ENCODE peak calls at places on chromosomes 11 and 22, in ten cellular contexts. V is T-helper 2 cell; R is activated CD4-positive, alpha-beta T cell treated with anti-CD3 and anti-CD28 coated beads, Interleukin-2, amount 50 U/mL, for 1 hour; C is astrocyte of the spinal cord; T is AG04450; P is ELR; X is activated naive CD4-positive, alpha-beta T cell treated with anti-CD3 and anti-CD28 coated beads, Interleukin-2, amount 10 ng/mL, durations not matched to agents 7 days and 5 days; W is astrocyte of the cerebellum; A is OCI-LY7; S is IMR-90. Z is an unnamed sample.
A peak's percentile ranks its signal among the peaks of the same experiment; 100 is the strongest.

GRCh38 chr11:72394456-72394855 is 39.9 kb downstream of the CLPB start:
- DNase-seq in R (no peak), X (no peak), V (no peak), W (no peak), C (no peak), T (no peak), P (no peak), A (no peak), S (no peak), Z (no peak)

GRCh38 chr11:95453616-95454118 is 222.7 kb upstream of the SESN3 start:
- DNase-seq in T (no peak), P (no peak), X (no peak), R (no peak), C (peak; percentile 9), W (no peak), V (no peak), S (no peak), A (no peak), Z (no peak)

GRCh38 chr11:68505596-68505995 is 45.0 kb downstream of the PPP6R3 start:
- DNase-seq in C (peak; percentile 38), A (no peak), P (peak; percentile 19), S (peak; percentile 42), T (no peak), X (no peak), R (no peak), V (no peak), W (no peak), Z (no peak)

GRCh38 chr22:40928657-40929056 is 22.5 kb upstream of the RBX1 start:
- DNase-seq in C (no peak), R (no peak), X (no peak), T (no peak), W (no peak), S (no peak), P (no peak), V (no peak), A (no peak), Z (no peak)

GRCh38 chr11:102320166-102320565 is 2.9 kb downstream of the BIRC3 start:
- DNase-seq in W (no peak), X (no peak), P (no peak), V (peak; percentile 61), T (no peak), R (no peak), C (no peak), A (peak; percentile 55), S (no peak), Z (no peak)

GRCh38 chr22:38734203-38735100 is 21.3 kb downstream of the SUN2 start:
- DNase-seq in X (peak; percentile 21), S (no peak), W (no peak), V (no peak), R (no peak), C (no peak), P (no peak), T (no peak), A (no peak), Z (no peak)

GRCh38 chr22:42299586-42300285 is 29.3 kb upstream of the TCF20 start:
- DNase-seq in P (no peak), X (peak; percentile 82), C (no peak), R (peak; percentile 55), A (peak; percentile 73), V (peak; percentile 74), S (no peak), W (no peak), T (no peak), Z (peak; percentile 71)

GRCh38 chr11:11468919-11469318 is 115.9 kb upstream of the CSNK2A3 start:
- DNase-seq in P (no peak), V (no peak), T (no peak), R (no peak), S (peak; percentile 62), A (no peak), W (no peak), C (peak; percentile 11), X (no peak), Z (no peak)

GRCh38 chr11:36238881-36239280 is 50.3 kb downstream of the COMMD9 start:
- DNase-seq in C (no peak), A (no peak), R (no peak), V (no peak), T (no peak), W (no peak), P (no peak), X (no peak), S (no peak), Z (no peak)

GRCh38 chr22:47437636-47438035 is 675.2 kb downstream of the TBC1D22A start:
- DNase-seq in A (no peak), X (no peak), W (no peak), S (no peak), V (no peak), P (no peak), T (no peak), R (no peak), C (no peak), Z (no peak)

GRCh38 chr11:117316197-117316961 is at the start of gene BACE1:
- DNase-seq in V (peak; percentile 27), T (peak; percentile 59), X (peak; percentile 42), C (peak; percentile 86), P (peak; percentile 92), A (no peak), R (peak; percentile 12), S (peak; percentile 80), W (peak; percentile 66), Z (peak; percentile 77)

GRCh38 chr22:49964136-49964492 is 3.5 kb downstream of the PIM3 start:
- DNase-seq in X (peak; percentile 23), A (no peak), C (no peak), V (peak; percentile 48), W (no peak), S (no peak), R (no peak), P (no peak), T (no peak), Z (no peak)

GRCh38 chr11:57568330-57568766 is 876 bp upstream of the UBE2L6 start:
- DNase-seq in P (peak; percentile 83), T (peak; percentile 33), C (peak; percentile 68), V (no peak), R (peak; percentile 91), S (peak; percentile 67), X (no peak), W (no peak), A (no peak), Z (no peak)

GRCh38 chr11:75265851-75266531 is 25.4 kb downstream of the TPBGL start:
- DNase-seq in T (no peak), C (no peak), P (peak; percentile 23), R (no peak), S (peak; percentile 19), A (peak; percentile 12), V (no peak), X (peak; percentile 13), W (no peak), Z (peak; percentile 44)

GRCh38 chr11:1968454-1968995 is 21.4 kb downstream of the MRPL23 start:
- DNase-seq in R (no peak), C (no peak), S (no peak), A (no peak), X (no peak), W (no peak), T (no peak), V (no peak), P (no peak), Z (no peak)

GRCh38 chr11:742156-742546 is 5.1 kb upstream of the TALDO1 start:
- DNase-seq in C (no peak), S (no peak), X (no peak), A (no peak), V (no peak), W (no peak), R (no peak), P (peak; percentile 24), T (no peak), Z (no peak)

GRCh38 chr22:36864454-36865215 is 3.8 kb downstream of the NCF4 start:
- DNase-seq in C (no peak), S (no peak), P (no peak), V (no peak), W (no peak), T (no peak), R (no peak), A (no peak), X (no peak), Z (no peak)

GRCh38 chr22:29136715-29137700 is 64.2 kb downstream of the KREMEN1 start:
- DNase-seq in W (no peak), S (no peak), R (no peak), T (no peak), P (no peak), C (no peak), V (no peak), A (no peak), X (no peak), Z (no peak)

GRCh38 chr22:42994917-42995562 is 19.9 kb downstream of the PACSIN2 start:
- DNase-seq in A (peak; percentile 12), C (peak; percentile 93), W (peak; percentile 75), V (no peak), T (peak; percentile 82), R (no peak), S (peak; percentile 94), X (no peak), P (peak; percentile 87), Z (no peak)

GRCh38 chr11:65439331-65440181 is 17.0 kb downstream of the NEAT1 start:
- DNase-seq in R (no peak), T (no peak), A (no peak), P (peak; percentile 5), S (peak; percentile 48), W (no peak), X (no peak), C (peak; percentile 49), V (no peak), Z (no peak)

GRCh38 chr22:35155403-35156025 is 89.6 kb downstream of the ISX start:
- DNase-seq in A (no peak), C (no peak), R (no peak), S (no peak), V (no peak), W (no peak), P (no peak), T (no peak), X (no peak), Z (no peak)

GRCh38 chr22:27719535-27720227 is 81.9 kb downstream of the MN1 start:
- DNase-seq in V (no peak), R (no peak), S (peak; percentile 16), C (no peak), T (no peak), X (no peak), P (peak; percentile 4), W (no peak), A (peak; percentile 8), Z (no peak)

GRCh38 chr11:11849127-11849746 is 7.5 kb downstream of the USP47 start:
- DNase-seq in W (no peak), V (peak; percentile 82), X (peak; percentile 72), A (peak; percentile 74), C (peak; percentile 58), S (peak; percentile 62), P (peak; percentile 79), T (no peak), R (peak; percentile 60), Z (peak; percentile 81)

GRCh38 chr11:74948546-74948897 is 369 bp downstream of the XRRA1 start:
- DNase-seq in W (no peak), C (no peak), S (no peak), P (peak; percentile 47), X (no peak), A (peak; percentile 38), R (no peak), V (no peak), T (no peak), Z (no peak)

GRCh38 chr22:28283025-28283654 is 364.1 kb upstream of the PITPNB start:
- DNase-seq in A (no peak), X (no peak), R (no peak), S (peak; percentile 52), C (peak; percentile 74), W (peak; percentile 62), P (peak; percentile 31), T (no peak), V (no peak), Z (no peak)

GRCh38 chr11:114082415-114082748 is 22.9 kb downstream of the ZBTB16 start:
- DNase-seq in C (peak; percentile 49), R (no peak), X (no peak), T (no peak), W (no peak), A (no peak), P (no peak), S (no peak), V (no peak), Z (no peak)

GRCh38 chr11:67998150-67999045 is 5.5 kb downstream of the UNC93B1 start:
- DNase-seq in A (peak; percentile 56), W (no peak), R (no peak), P (no peak), T (no peak), X (peak; percentile 60), C (no peak), S (no peak), V (peak; percentile 62), Z (peak; percentile 76)

GRCh38 chr11:118615282-118615979 is 8.0 kb downstream of the PHLDB1 start:
- DNase-seq in X (no peak), V (no peak), P (peak; percentile 30), C (no peak), S (no peak), A (no peak), R (no peak), W (no peak), T (no peak), Z (peak; percentile 21)

Z was measured in Peyer's patch.